ENCODE peak calls at places on chromosomes 12 and 14, in six cellular contexts. O is fibroblast of lung, R is tibial artery, U is adrenal gland, C is MM.1S, F is aorta. D is an unnamed sample. For H3K36me3, the result is how much of the 10 kb centered on the place peaks cover.

GRCh38 chr12:57091633-57092528 is 3.0 kb downstream of the NAB2 start:
- DNase-seq in R (no peak), O (no peak), C (no peak), F (peak), U (no peak), D (no peak)

GRCh38 chr12:88339966-88340365 is 197.9 kb downstream of the TMTC3 start:
- DNase-seq in F (no peak), C (no peak), O (peak), U (no peak), R (no peak), D (no peak)

GRCh38 chr12:132452596-132453350 is 37.2 kb upstream of the FBRSL1 start:
- DNase-seq in C (no peak), U (no peak), O (no peak), R (no peak), F (no peak), D (no peak)

GRCh38 chr14:105884808-105885281 is 358.5 kb downstream of the TMEM121 start:
- DNase-seq in O (no peak), C (no peak), F (peak), R (peak), U (no peak), D (no peak)

GRCh38 chr14:100865682-100866591 is 37.6 kb downstream of the RTL1 start:
- DNase-seq in R (peak), O (no peak), C (no peak), U (peak), F (peak), D (no peak)

GRCh38 chr12:130673036-130673705 is 42.9 kb downstream of the RIMBP2 start:
- DNase-seq in U (no peak), O (no peak), R (no peak), C (no peak), F (no peak), D (no peak)

GRCh38 chr12:78038986-78039385 is 208.3 kb downstream of the NAV3 start:
- DNase-seq in F (no peak), U (no peak), O (no peak), R (no peak), C (no peak), D (no peak)

GRCh38 chr12:9796346-9796745 is 30.9 kb upstream of the KLRF1 start:
- DNase-seq in R (no peak), C (no peak), F (no peak), U (no peak), O (no peak), D (no peak)

GRCh38 chr12:51171884-51172514 is 936 bp downstream of the TFCP2 start:
- DNase-seq in C (no peak), R (no peak), U (peak), O (peak), F (no peak), D (peak)

GRCh38 chr14:89807151-89807550 is 147.4 kb downstream of the EFCAB11 start:
- DNase-seq in R (no peak), O (peak), C (no peak), F (no peak), U (no peak), D (no peak)

GRCh38 chr12:82650627-82651337 is 35.9 kb upstream of the TMTC2 start:
- DNase-seq in R (no peak), O (peak), C (peak), U (peak), F (no peak), D (peak)

DNA sequence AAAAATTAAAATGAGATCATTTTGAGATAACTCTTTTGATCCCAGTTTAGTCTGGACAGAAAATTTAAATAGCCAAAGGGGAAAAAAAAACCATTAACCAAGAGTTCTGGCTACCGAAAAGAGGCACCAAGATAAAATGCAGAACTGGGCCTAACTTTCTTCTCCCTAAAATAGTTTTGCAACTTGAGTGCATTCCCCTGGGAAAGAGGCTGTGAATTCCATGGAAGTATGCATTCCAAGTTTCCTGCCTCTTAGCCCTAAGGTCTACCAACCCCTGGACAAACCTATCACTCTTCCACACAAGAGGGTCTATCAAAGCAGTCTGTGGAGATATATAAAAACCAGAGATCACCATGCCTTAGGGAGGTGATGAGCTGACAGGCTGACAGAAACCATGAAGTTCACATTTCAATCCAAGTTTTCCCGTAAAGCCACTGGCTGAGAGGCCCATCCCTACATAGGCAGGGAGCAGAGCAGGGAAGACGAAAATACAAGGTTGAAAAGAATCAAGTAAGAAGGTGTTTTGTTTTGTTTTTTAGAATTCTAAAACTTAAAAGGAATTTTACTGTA is 33.8 kb downstream of the DCP1B start:
- DNase-seq in C (no peak), R (no peak), U (no peak), F (no peak), O (no peak), D (no peak)
- H3K4me3 ChIP-seq in C (no peak), R (no peak), U (no peak), F (no peak), O (no peak), D (no peak)

GRCh38 chr12:110317921-110318320 is 36.9 kb downstream of the ATP2A2 start:
- DNase-seq in O (no peak), R (no peak), C (no peak), U (no peak), F (no peak), D (no peak)
- H3K36me3 ChIP-seq in O (under half), R (under half), C (under half), U (under half), F (under half), D (half or more)

DNA sequence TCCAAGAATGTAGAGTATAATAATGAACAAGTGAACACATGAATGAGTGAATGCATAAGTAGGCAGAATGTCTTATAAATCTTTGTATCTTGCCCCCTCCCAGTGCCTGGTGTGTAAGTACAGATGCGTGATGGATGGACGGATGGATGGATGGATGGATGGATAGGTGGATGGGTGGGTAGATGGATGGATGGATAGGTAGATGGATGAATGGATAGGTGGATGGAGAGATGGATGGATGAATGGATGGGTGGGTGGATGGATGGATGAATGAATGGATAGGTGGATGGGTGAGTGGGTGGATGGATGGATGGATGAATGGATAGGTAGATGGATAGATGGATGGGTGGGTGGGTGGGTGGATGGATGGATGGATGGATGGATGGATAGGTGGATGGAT is 74.4 kb downstream of the CLMN start:
- DNase-seq in R (peak), U (no peak), F (no peak), C (no peak), O (no peak), D (no peak)
- H3K4me3 ChIP-seq in R (no peak), U (no peak), F (no peak), C (no peak), O (no peak), D (no peak)

GRCh38 chr14:73721101-73721821 is 7.1 kb upstream of the PNMA1 start:
- DNase-seq in U (no peak), F (no peak), C (no peak), O (no peak), R (peak), D (no peak)
- H3K36me3 ChIP-seq in U (half or more), F (under half), C (under half), O (under half), R (under half), D (under half)

GRCh38 chr12:38399711-38400205 is 83.2 kb downstream of the ALG10B start:
- DNase-seq in C (no peak), F (no peak), U (no peak), O (no peak), R (no peak), D (no peak)

DNA sequence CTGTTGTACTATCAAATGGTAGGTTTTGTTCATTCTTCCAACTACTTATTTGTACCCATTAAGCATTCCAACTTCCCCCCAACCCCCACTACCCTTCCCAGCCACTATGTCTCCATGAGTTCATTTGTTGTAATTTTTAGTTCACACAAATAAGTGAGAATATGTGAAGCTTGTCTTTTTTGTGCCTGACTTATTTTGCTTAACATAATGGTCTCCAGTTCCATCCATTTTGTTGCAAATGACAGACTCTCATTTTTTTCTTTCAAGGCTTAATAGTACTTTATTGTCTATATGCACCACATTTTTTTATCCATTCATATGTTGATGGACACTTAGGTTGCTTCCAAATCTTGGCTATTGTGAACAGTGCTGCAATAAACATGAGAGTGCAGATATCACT is 86.2 kb downstream of the ALG10B start:
- DNase-seq in R (no peak), F (no peak), O (no peak), C (no peak), U (no peak), D (no peak)
- H3K4me3 ChIP-seq in R (no peak), F (no peak), O (no peak), C (no peak), U (no peak), D (no peak)